ENCODE peak calls at places on chromosomes 1 and 21, in six cellular contexts. X is breast epithelium, W is IMR-90, O is Peyer's patch, K is H1, M is body of pancreas. H is an unnamed sample.

GRCh38 chr21:31273278-31273677 is 70.8 kb downstream of the TIAM1 start:
- DNase-seq in X (no peak), W (no peak), O (no peak), K (no peak), M (no peak), H (no peak)

GRCh38 chr1:84619383-84620093 is 45.3 kb upstream of the CTBS start:
- DNase-seq in X (no peak), W (peak; percentile 81), O (no peak), K (no peak), M (peak; percentile 16), H (no peak)

GRCh38 chr1:203273869-203274602 is 31.3 kb upstream of the BTG2 start:
- DNase-seq in X (no peak), W (no peak), O (peak; percentile 73), K (no peak), M (peak; percentile 16), H (no peak)

GRCh38 chr1:67970088-67970487 is 80.3 kb downstream of the DIRAS3 start:
- DNase-seq in X (no peak), W (peak; percentile 90), O (no peak), K (no peak), M (no peak), H (no peak)

GRCh38 chr1:228392111-228392936 is 14.3 kb downstream of the TRIM11 start:
- DNase-seq in X (no peak), W (peak; percentile 30), O (no peak), K (no peak), M (peak; percentile 6), H (no peak)

GRCh38 chr1:184418955-184419733 is 32.3 kb downstream of the C1orf21 start:
- DNase-seq in X (no peak), W (peak; percentile 78), O (no peak), K (no peak), M (no peak), H (no peak)

GRCh38 chr21:45347712-45348477 is 57.1 kb upstream of the COL18A1 start:
- DNase-seq in X (no peak), W (no peak), O (no peak), K (no peak), M (no peak), H (no peak)

GRCh38 chr1:72780212-72780611 is 497.9 kb upstream of the NEGR1 start:
- DNase-seq in X (no peak), W (no peak), O (no peak), K (no peak), M (no peak), H (no peak)

GRCh38 chr1:178706467-178706866 is 18.6 kb upstream of the RALGPS2 start:
- DNase-seq in X (no peak), W (peak; percentile 79), O (no peak), K (no peak), M (no peak), H (peak; percentile 41)

GRCh38 chr1:7898962-7899361 is 41.7 kb downstream of the TNFRSF9 start:
- DNase-seq in X (no peak), W (no peak), O (no peak), K (no peak), M (no peak), H (no peak)

GRCh38 chr21:44426663-44427191 is 28.6 kb upstream of the LRRC3 start:
- DNase-seq in X (peak; percentile 40), W (no peak), O (no peak), K (no peak), M (no peak), H (no peak)

GRCh38 chr1:77056525-77056924 is 162.7 kb downstream of the PIGK start:
- DNase-seq in X (no peak), W (no peak), O (no peak), K (no peak), M (no peak), H (no peak)

GRCh38 chr1:155177192-155177917 is 3.7 kb downstream of the TRIM46 start:
- DNase-seq in X (peak; percentile 87), W (no peak), O (no peak), K (no peak), M (peak; percentile 12), H (no peak)

GRCh38 chr21:42703936-42704335 is 50.5 kb downstream of the PDE9A start:
- DNase-seq in X (no peak), W (no peak), O (no peak), K (no peak), M (no peak), H (no peak)

GRCh38 chr1:11522400-11523235 is 43.7 kb downstream of the DISP3 start:
- DNase-seq in X (peak; percentile 49), W (no peak), O (no peak), K (no peak), M (no peak), H (no peak)

GRCh38 chr1:230752407-230752806 is 5.2 kb downstream of the CAPN9 start:
- DNase-seq in X (peak; percentile 82), W (no peak), O (no peak), K (peak; percentile 71), M (no peak), H (no peak)

GRCh38 chr1:157081717-157082116 is 17.9 kb downstream of the ETV3L start:
- DNase-seq in X (no peak), W (no peak), O (no peak), K (no peak), M (no peak), H (no peak)

GRCh38 chr1:221018415-221018814 is 139.2 kb downstream of the HLX start:
- DNase-seq in X (no peak), W (no peak), O (no peak), K (no peak), M (no peak), H (no peak)
- TF ChIP-seq POLR2A in X (no peak), W (no peak), O (no peak), K (no peak), M (no peak), H (no peak)

DNA sequence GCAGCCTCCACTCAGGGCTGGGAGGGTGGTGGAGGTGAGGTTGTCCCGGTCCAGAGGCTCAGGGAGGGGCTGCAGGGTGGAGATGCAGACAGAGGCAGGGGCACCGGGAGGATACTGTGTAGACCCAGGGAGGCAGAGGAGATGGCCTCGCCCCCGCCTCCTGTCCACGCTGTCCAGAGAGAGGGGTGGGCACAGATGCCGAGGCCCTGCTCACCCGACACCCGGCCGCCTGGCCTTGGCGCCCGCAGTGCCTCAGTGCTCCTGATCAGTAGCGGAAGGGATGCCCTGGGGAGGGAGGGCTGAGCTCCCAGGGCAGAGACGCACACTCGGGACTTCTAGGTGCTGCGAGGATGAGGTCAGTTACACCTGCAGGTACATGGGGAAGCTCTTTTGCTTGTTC is 102.7 kb upstream of the TTC34 start:
- DNase-seq in X (no peak), W (no peak), O (no peak), K (no peak), M (no peak), H (no peak)
- H3K9me3 ChIP-seq in X (no peaks in the 10 kb centered on the region), W (peaks cover 75% of the 10 kb centered on the region), O (no peaks in the 10 kb centered on the region), K (peaks cover 100% of the 10 kb centered on the region), M (no peaks in the 10 kb centered on the region), H (no peaks in the 10 kb centered on the region)

GRCh38 chr1:66374148-66374547 is 159.8 kb upstream of the SGIP1 start:
- DNase-seq in X (no peak), W (no peak), O (no peak), K (no peak), M (no peak), H (no peak)
- TF ChIP-seq POLR2A in X (no peak), W (no peak), O (no peak), K (no peak), M (no peak), H (no peak)

GRCh38 chr21:25369524-25370300 is 237.6 kb downstream of the MRPL39 start:
- DNase-seq in X (no peak), W (peak; percentile 66), O (no peak), K (no peak), M (no peak), H (no peak)
- H3K9me3 ChIP-seq in X (no peaks in the 10 kb centered on the region), W (no peaks in the 10 kb centered on the region), O (no peaks in the 10 kb centered on the region), K (no peaks in the 10 kb centered on the region), M (no peaks in the 10 kb centered on the region), H (no peaks in the 10 kb centered on the region)